ENCODE peak calls at places on chromosomes 4 and X, in seven cellular contexts. Z is foreskin fibroblast, M is B cell, K is MM.1S, E is heart right ventricle, R is ovary, F is fibroblast of mammary gland. G is an unnamed sample.

GRCh38 chrX:16479206-16479869 is 170.6 kb upstream of the S100G start:
- DNase-seq in Z (peak), M (no peak), K (no peak), E (no peak), R (no peak), F (peak), G (no peak)

GRCh38 chrX:4674028-4674782 is 960.8 kb upstream of the PRKX start:
- DNase-seq in Z (no peak), M (no peak), K (no peak), E (no peak), R (no peak), F (no peak), G (no peak)

GRCh38 chr4:112668131-112668530 is 31.2 kb downstream of the LARP7 start:
- DNase-seq in Z (no peak), M (no peak), K (no peak), E (no peak), R (no peak), F (no peak), G (no peak)

GRCh38 chrX:25016361-25016671 is 551 bp upstream of the ARX start:
- DNase-seq in Z (no peak), M (no peak), K (no peak), E (no peak), R (peak), F (no peak), G (no peak)

GRCh38 chr4:48635980-48636379 is 144.1 kb downstream of the FRYL start:
- DNase-seq in Z (no peak), M (no peak), K (no peak), E (no peak), R (no peak), F (no peak), G (no peak)

GRCh38 chrX:128975716-128976115 is 547.6 kb downstream of the SMARCA1 start:
- DNase-seq in Z (no peak), M (no peak), K (peak), E (no peak), R (no peak), F (peak), G (peak)

GRCh38 chrX:23861215-23861896 is 46.4 kb downstream of the APOO start:
- DNase-seq in Z (no peak), M (no peak), K (no peak), E (no peak), R (no peak), F (no peak), G (no peak)

GRCh38 chrX:47563801-47564315 is 2.9 kb downstream of the ARAF start:
- DNase-seq in Z (no peak), M (no peak), K (no peak), E (no peak), R (no peak), F (peak), G (no peak)

GRCh38 chr4:105837037-105837436 is 58.2 kb upstream of the NPNT start:
- DNase-seq in Z (no peak), M (no peak), K (no peak), E (no peak), R (no peak), F (no peak), G (no peak)

GRCh38 chr4:166252487-166253402 is 379.7 kb downstream of the TLL1 start:
- DNase-seq in Z (peak), M (no peak), K (peak), E (no peak), R (no peak), F (peak), G (no peak)

GRCh38 chr4:26176621-26177121 is 144.1 kb upstream of the RBPJ start:
- DNase-seq in Z (peak), M (no peak), K (no peak), E (no peak), R (no peak), F (peak), G (no peak)

GRCh38 chr4:76905521-76905920 is 7.6 kb upstream of the SOWAHB start:
- DNase-seq in Z (peak), M (no peak), K (no peak), E (no peak), R (no peak), F (no peak), G (no peak)

GRCh38 chr4:145216532-145216931 is 36.1 kb upstream of the OTUD4 start:
- DNase-seq in Z (peak), M (no peak), K (peak), E (no peak), R (no peak), F (peak), G (no peak)
- TF ChIP-seq CTCF in Z (peak), M (no peak), K (peak), E (peak), R (no peak), F (peak), G (no peak)

DNA sequence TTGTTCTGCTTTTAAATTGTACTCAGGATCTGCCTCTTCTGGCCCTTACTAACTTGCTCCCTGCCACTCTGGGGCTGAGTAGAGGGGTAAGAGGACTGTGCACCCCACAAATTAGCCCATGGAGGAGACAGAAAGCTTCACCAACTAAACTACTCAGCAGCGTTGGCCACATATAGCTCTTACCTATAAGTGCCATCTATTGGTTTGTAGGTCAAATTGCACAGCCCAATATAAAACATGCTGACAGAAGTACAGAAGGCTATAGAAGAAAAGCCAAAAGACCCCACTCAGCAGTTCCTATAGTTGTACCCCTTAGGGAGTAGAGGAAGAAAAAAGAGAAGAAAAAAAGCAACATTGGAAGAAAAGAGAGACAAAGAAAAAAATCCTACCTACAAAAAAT is 341.2 kb upstream of the FMR1 start:
- DNase-seq in Z (no peak), M (no peak), K (no peak), E (no peak), R (no peak), F (no peak), G (no peak)
- TF ChIP-seq CTCF in Z (no peak), M (no peak), K (no peak), E (no peak), R (no peak), F (no peak), G (no peak)

GRCh38 chrX:118221733-118222132 is 105.1 kb upstream of the KLHL13 start:
- DNase-seq in Z (peak), M (no peak), K (no peak), E (no peak), R (no peak), F (peak), G (no peak)

GRCh38 chrX:118228041-118228440 is 111.4 kb upstream of the KLHL13 start:
- DNase-seq in Z (peak), M (no peak), K (no peak), E (no peak), R (no peak), F (peak), G (no peak)

GRCh38 chrX:118228456-118228855 is 111.8 kb upstream of the KLHL13 start:
- DNase-seq in Z (no peak), M (no peak), K (no peak), E (no peak), R (no peak), F (no peak), G (no peak)

GRCh38 chrX:118221257-118221656 is 104.6 kb upstream of the KLHL13 start:
- DNase-seq in Z (no peak), M (no peak), K (no peak), E (no peak), R (no peak), F (no peak), G (peak)

GRCh38 chrX:118226060-118226428 is 109.4 kb upstream of the KLHL13 start:
- DNase-seq in Z (peak), M (no peak), K (peak), E (no peak), R (no peak), F (peak), G (no peak)
- TF ChIP-seq CTCF in Z (no peak), M (peak), K (peak), E (no peak), R (no peak), F (peak), G (no peak)

GRCh38 chr4:138540056-138540800 is 298.1 kb upstream of the SLC7A11 start:
- DNase-seq in Z (peak), M (no peak), K (no peak), E (no peak), R (no peak), F (peak), G (no peak)

GRCh38 chr4:138535316-138535715 is 293.2 kb upstream of the SLC7A11 start:
- DNase-seq in Z (no peak), M (no peak), K (no peak), E (no peak), R (no peak), F (no peak), G (no peak)

GRCh38 chr4:138542191-138542771 is 300.1 kb upstream of the SLC7A11 start:
- DNase-seq in Z (peak), M (no peak), K (no peak), E (no peak), R (no peak), F (peak), G (no peak)

GRCh38 chr4:138537739-138538138 is 295.6 kb upstream of the SLC7A11 start:
- DNase-seq in Z (no peak), M (no peak), K (no peak), E (no peak), R (no peak), F (no peak), G (no peak)

GRCh38 chr4:138538743-138539142 is 296.6 kb upstream of the SLC7A11 start:
- DNase-seq in Z (no peak), M (no peak), K (no peak), E (no peak), R (no peak), F (no peak), G (no peak)
- TF ChIP-seq CTCF in Z (no peak), M (no peak), K (no peak), E (no peak), R (no peak), F (no peak), G (no peak)

GRCh38 chr4:7041851-7042696 is 1.1 kb upstream of the TADA2B start:
- DNase-seq in Z (no peak), M (no peak), K (no peak), E (peak), R (peak), F (peak), G (peak)
- TF ChIP-seq CTCF in Z (no peak), M (no peak), K (no peak), E (no peak), R (no peak), F (no peak), G (no peak)

G was measured in glutamatergic neuron.